ENCODE peak calls at places on chromosomes 5 and 9, in four cellular contexts. W is K562, F is H1, E is HepG2. J is an unnamed sample.

GRCh38 chr5:150149618-150150017 is 6.0 kb downstream of the PDGFRB start:
- DNase-seq in W (no peak), F (no peak), E (no peak), J (no peak)

GRCh38 chr5:158755221-158755620 is 344.5 kb downstream of the EBF1 start:
- DNase-seq in W (no peak), F (no peak), E (no peak), J (no peak)

GRCh38 chr9:79974806-79975422 is 403.1 kb downstream of the TLE4 start:
- DNase-seq in W (no peak), F (no peak), E (no peak), J (no peak)

GRCh38 chr5:141681695-141682641 is at the start of gene ARAP3:
- DNase-seq in W (peak; percentile 87), F (peak; percentile 88), E (peak; percentile 9), J (peak; percentile 76)

GRCh38 chr5:151775025-151775606 is 3.4 kb downstream of the G3BP1 start:
- DNase-seq in W (no peak), F (no peak), E (no peak), J (no peak)

GRCh38 chr5:88667187-88668141 is 215.5 kb downstream of the MEF2C start:
- DNase-seq in W (no peak), F (no peak), E (no peak), J (no peak)

GRCh38 chr5:1685076-1685475 is 114.6 kb downstream of the MRPL36 start:
- DNase-seq in W (no peak), F (peak; percentile 33), E (no peak), J (no peak)

GRCh38 chr9:133576591-133577462 is 32.4 kb downstream of the FAM163B start:
- DNase-seq in W (peak; percentile 40), F (no peak), E (no peak), J (no peak)

GRCh38 chr9:89442501-89442978 is 55.4 kb downstream of the SEMA4D start:
- DNase-seq in W (no peak), F (no peak), E (no peak), J (no peak)

GRCh38 chr5:22557251-22557650 is 295.9 kb downstream of the CDH12 start:
- DNase-seq in W (no peak), F (no peak), E (no peak), J (no peak)

DNA sequence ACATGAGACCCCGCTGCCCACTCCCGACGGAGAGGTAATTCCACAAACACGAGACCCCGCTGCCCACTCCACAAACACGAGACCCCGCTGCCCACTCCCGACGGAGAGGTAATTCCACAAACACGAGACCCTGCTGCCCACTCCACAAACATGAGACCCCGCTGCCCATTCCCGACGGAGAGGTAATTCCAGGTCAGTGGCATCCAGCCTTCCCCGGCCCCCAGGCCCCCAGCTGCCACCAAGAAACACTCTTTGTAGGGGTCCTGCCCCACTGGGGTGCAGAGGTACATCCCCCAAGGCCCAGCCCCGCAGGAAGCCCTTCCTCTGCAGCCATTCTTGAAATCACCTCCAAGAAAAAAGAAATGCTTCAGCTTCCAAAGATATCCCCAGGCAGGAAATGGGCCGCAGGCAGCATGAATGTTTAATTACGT is 115.9 kb downstream of the ADAMTS2 start:
- DNase-seq in W (no peak), F (no peak), E (no peak), J (peak; percentile 7)
- TF ChIP-seq SP1 in W (no peak), F (no peak), E (no peak), J (no peak)

GRCh38 chr9:4197548-4197947 is 102.3 kb downstream of the GLIS3 start:
- DNase-seq in W (peak; percentile 21), F (peak; percentile 49), E (peak; percentile 3), J (peak; percentile 16)
- TF ChIP-seq ATF2 in W (no peak), F (no peak), E (no peak), J (no peak)

GRCh38 chr9:22079873-22080341 is 70.8 kb upstream of the CDKN2B start:
- DNase-seq in W (no peak), F (no peak), E (no peak), J (no peak)
- TF ChIP-seq JUN in W (no peak), F (no peak), E (no peak), J (no peak)

GRCh38 chr5:172756764-172757393 is 14.1 kb downstream of the DUSP1 start:
- DNase-seq in W (no peak), F (no peak), E (no peak), J (no peak)
- TF ChIP-seq SP1 in W (no peak), F (no peak), E (no peak), J (no peak)

DNA sequence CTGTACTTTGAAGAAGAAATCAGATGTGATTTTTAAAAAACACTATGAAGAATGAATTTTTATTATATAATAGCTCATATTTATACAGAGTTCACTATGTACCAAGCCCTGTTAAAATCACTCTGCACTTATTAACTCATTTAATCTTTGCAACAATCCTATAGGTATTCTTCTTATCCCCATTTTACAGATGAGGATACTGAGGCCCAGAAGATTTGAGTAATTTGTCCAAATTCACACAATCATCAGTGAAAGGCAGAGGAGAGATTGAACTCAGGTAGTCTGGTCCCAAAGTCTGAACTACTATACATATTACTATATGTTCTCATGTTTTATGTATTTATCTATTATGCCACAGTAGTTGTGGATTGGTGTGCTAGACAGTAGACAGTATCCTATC is 16.1 kb downstream of the PLAC8L1 start:
- DNase-seq in W (no peak), F (no peak), E (no peak), J (no peak)
- TF ChIP-seq ATF2 in W (no peak), F (no peak), E (no peak), J (no peak)

DNA sequence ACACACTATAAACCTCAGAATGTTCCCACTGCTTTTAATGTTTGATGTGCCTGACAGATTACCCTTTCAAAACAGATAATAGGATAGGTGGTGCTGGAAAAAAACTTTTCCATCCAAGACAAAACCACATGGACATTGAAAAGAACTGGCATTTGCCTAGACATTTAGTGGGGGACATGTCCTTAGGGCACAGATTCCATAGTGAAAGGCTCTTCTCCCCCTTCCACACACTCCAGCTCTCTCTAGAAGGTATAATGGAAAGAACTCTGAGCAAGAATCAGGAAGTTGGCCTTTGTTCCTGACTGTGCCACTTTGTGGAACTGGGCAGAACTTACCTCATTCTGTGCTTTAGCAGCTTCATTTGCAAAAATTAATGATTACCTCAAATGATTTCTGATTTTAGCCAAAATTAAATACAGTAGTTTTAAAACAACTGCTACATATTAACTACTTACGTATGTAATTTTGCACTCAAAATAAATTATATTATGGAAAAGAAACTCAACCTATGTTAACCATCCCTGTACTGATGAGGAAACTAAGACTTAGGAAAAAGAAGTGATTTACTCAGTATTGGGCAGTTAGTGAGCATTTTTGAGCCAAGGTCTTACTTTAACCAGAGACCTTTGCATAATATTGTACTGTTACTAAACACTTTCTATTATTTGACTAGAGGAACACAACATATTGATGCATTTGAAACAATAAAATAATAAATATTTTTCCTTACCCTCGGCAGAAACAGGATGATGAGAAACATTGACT is 43.3 kb downstream of the TMC1 start:
- DNase-seq in W (no peak), F (no peak), E (no peak), J (no peak)
- TF ChIP-seq JUN in W (no peak), F (no peak), E (no peak), J (no peak)

DNA sequence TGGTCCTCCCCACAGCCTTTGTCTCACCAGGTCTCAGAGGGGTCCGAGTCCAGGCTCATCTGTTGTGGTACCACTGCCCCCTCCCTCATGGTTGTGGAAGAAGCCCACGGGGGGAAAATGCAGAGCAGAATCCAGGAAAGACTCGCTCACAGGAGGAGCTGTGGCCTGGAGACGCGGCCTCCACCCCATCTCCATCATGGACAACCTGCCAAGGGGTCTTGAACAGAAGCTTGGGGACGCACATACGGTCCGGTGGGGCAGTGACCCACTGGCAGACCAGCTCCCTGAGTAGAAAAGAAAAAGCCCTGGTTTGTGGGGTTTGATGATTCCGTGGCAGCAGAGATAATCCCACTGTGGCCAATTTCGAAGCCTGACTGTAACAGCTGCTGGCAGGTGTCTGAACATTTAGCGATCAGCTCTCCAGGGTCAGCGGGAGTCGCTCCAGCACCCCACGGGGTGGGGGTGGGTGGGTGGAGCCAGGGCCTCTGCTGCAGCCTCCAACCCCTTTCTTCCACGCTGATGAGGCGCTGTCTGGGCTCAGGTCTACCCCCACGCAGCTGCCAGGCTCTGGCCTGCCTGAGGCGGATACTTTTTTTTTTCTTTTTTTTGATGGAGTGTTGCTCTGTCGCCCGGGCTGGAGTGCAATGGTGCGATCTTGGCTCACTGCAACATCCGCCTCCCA is 1.9 kb upstream of the GRIN1 start:
- DNase-seq in W (peak; percentile 45), F (no peak), E (no peak), J (no peak)
- TF ChIP-seq SP1 in W (no peak), F (no peak), E (no peak), J (no peak)

GRCh38 chr9:93058357-93059096 is at the start of gene SUSD3:
- DNase-seq in W (peak; percentile 98), F (peak; percentile 89), E (peak; percentile 54), J (peak; percentile 89)

GRCh38 chr9:93057703-93058356 is 671 bp upstream of the SUSD3 start:
- DNase-seq in W (peak; percentile 27), F (no peak), E (no peak), J (no peak)

GRCh38 chr9:93060746-93061259 is 2.3 kb downstream of the SUSD3 start:
- DNase-seq in W (peak; percentile 55), F (no peak), E (no peak), J (no peak)

GRCh38 chr9:93059960-93060591 is 1.6 kb downstream of the SUSD3 start:
- DNase-seq in W (no peak), F (no peak), E (no peak), J (no peak)

GRCh38 chr9:93059097-93059959 is 827 bp downstream of the SUSD3 start:
- DNase-seq in W (peak; percentile 72), F (no peak), E (no peak), J (no peak)
- TF ChIP-seq ATF2 in W (no peak), F (no peak), E (no peak), J (no peak)

J was measured in WTC11.